ENCODE peak calls at places on chromosome 6, in four cellular contexts. One of them, this sample, is unnamed.

GRCh38 chr6:137799950-137800568 is 67.0 kb upstream of the TNFAIP3 start:
- DNase-seq in thoracic aorta: no peak
- DNase-seq in uterus: peak; percentile 69
- DNase-seq in hepatocyte: peak; percentile 55
- DNase-seq in this sample: peak; percentile 71

GRCh38 chr6:135018961-135019360 is 35.7 kb downstream of the HBS1L start:
- DNase-seq in uterus: no peak
- DNase-seq in hepatocyte: no peak
- DNase-seq in thoracic aorta: no peak
- DNase-seq in this sample: no peak

GRCh38 chr6:148521158-148521557 is 178.5 kb downstream of the SASH1 start:
- DNase-seq in thoracic aorta: no peak
- DNase-seq in hepatocyte: no peak
- DNase-seq in uterus: no peak
- DNase-seq in this sample: no peak

GRCh38 chr6:111057074-111057752 is 30.1 kb upstream of the SLC16A10 start:
- DNase-seq in hepatocyte: peak; percentile 63
- DNase-seq in thoracic aorta: no peak
- DNase-seq in uterus: no peak
- DNase-seq in this sample: no peak

GRCh38 chr6:13355043-13355945 is 27.0 kb upstream of the TBC1D7 start:
- DNase-seq in uterus: no peak
- DNase-seq in hepatocyte: peak; percentile 54
- DNase-seq in thoracic aorta: no peak
- DNase-seq in this sample: no peak

GRCh38 chr6:158545043-158545966 is 14.6 kb upstream of the TMEM181 start:
- DNase-seq in hepatocyte: no peak
- DNase-seq in thoracic aorta: no peak
- DNase-seq in uterus: no peak
- DNase-seq in this sample: no peak

GRCh38 chr6:166027761-166028160 is 139.9 kb downstream of the TBXT start:
- DNase-seq in uterus: no peak
- DNase-seq in thoracic aorta: no peak
- DNase-seq in hepatocyte: no peak
- DNase-seq in this sample: no peak

GRCh38 chr6:156720739-156721714 is 56.2 kb upstream of the ARID1B start:
- DNase-seq in thoracic aorta: no peak
- DNase-seq in hepatocyte: peak; percentile 57
- DNase-seq in uterus: peak; percentile 20
- DNase-seq in this sample: peak; percentile 62

GRCh38 chr6:170032706-170033309 is 258.1 kb downstream of the DLL1 start:
- DNase-seq in hepatocyte: no peak
- DNase-seq in thoracic aorta: no peak
- DNase-seq in uterus: no peak
- DNase-seq in this sample: no peak

DNA sequence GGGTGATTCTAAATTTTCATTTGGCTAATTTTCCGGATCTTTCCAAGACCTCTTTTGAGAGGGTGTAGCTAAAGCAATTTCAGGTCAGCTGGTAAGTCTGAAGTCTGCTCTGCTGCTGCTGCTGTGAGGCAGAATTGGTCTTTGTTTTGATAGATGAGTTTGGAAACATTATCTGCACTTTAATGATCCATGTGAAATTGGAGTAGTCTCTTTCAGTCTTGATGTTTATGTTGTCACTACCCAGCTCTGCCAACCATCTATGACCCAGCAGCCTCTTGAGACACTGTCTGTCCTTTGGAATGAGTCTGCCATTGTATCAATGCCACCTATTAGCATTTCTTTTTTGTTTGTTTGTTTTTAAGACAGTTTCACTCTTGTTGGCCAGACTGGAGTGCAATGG is 44.1 kb downstream of the TXNDC5 start:
- DNase-seq in thoracic aorta: no peak
- DNase-seq in uterus: no peak
- DNase-seq in hepatocyte: no peak
- DNase-seq in this sample: no peak
- H3K4me3 ChIP-seq in thoracic aorta: no peak overlapping the region
- H3K4me3 ChIP-seq in uterus: no peak overlapping the region
- H3K4me3 ChIP-seq in hepatocyte: no peak overlapping the region
- H3K4me3 ChIP-seq in this sample: no peak overlapping the region

DNA sequence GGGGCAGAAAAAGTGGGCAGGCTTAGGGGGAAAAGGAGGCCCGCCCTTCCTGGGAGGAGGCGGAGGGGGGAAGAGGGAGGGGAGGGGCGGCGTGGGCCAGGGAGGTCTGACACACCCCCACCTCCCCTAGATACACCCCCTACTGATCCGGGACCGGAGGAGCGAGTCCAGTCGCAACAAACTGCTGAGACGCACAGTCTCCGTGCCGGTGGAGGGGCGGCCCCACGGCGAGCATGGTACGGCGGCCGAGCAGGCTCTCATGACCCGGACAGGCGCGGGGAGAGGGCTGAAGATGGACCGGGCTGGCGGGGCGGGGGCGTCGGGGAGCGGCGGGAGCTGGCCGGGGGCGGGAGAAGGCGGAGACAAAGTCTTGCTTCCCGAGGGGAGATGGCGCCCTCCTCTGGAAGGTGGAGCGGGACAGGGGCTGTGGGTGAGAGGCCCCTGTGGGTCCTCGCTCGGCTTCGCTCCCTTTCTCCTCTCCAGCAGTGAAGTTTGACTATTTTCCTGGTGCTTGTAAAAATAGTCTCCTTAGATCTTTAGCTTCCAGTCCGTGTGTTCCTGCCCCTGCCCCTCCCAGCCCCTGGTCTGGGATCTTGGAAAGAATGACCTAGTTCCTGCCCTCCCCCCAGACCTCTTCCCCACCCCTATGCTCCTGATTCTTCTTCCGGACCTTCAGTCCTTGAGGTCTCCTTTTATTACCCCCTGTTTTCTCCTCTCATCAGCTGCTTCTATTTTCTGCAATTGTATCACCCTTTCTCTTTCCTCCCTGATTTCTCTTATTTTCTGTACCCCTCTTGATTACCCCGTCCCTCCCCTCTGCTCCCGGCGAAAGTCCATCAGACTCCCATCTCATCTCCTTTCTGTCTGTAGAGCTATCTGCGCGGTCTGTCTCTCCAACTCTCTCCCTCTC is 6.1 kb downstream of the SYNGAP1 start:
- DNase-seq in thoracic aorta: peak; percentile 64
- DNase-seq in uterus: peak; percentile 90
- DNase-seq in hepatocyte: peak; percentile 94
- DNase-seq in this sample: peak; percentile 90
- TF ChIP-seq CTCF in thoracic aorta: peak; percentile 53
- TF ChIP-seq CTCF in uterus: peak; percentile 45
- TF ChIP-seq CTCF in hepatocyte: peak; percentile 67
- TF ChIP-seq CTCF in this sample: peak; percentile 41

DNA sequence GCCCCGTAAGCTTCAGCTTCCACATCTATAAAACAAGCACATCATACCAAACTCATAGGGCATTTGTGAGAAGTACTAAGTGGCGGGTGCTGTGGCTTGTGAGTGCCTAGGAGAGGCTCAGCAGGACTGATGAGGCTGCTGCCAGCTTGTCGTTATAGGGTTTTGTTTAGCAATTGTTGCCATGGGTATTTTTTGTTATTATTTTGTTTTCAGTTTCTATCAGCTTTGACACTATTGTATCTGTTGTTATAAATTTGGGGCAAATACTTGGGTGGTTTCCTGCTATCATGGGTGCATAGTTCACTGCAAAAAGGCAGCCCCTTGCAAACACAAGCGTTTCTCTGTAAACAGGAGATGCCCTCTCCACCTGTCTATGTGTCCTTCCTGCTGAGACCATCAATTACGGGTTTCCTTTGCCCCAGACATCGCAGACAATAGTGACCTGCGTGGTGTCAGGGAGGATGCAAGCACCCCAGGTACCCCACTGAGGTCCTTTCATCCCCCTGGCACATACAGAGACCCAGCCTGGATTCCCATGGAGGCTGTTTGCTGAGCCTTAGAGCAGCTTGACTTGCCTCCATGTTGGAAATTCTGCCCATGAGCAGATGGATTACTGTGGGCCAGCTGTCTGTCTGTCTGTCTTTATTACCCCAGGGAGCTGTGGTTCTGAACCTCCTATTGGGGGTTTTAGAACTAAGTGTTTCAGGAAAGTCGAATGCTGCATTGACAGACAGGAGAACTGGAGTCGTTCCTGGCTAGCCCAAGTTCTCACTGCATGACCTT is 3.2 kb upstream of the CCDC167 start:
- DNase-seq in thoracic aorta: no peak
- DNase-seq in uterus: no peak
- DNase-seq in hepatocyte: no peak
- DNase-seq in this sample: no peak
- H3K4me1 ChIP-seq in thoracic aorta: no peaks in the 10 kb centered on the region
- H3K4me1 ChIP-seq in uterus: no peaks in the 10 kb centered on the region
- H3K4me1 ChIP-seq in hepatocyte: peaks cover 3% of the 10 kb centered on the region
- H3K4me1 ChIP-seq in this sample: peaks cover 5% of the 10 kb centered on the region

DNA sequence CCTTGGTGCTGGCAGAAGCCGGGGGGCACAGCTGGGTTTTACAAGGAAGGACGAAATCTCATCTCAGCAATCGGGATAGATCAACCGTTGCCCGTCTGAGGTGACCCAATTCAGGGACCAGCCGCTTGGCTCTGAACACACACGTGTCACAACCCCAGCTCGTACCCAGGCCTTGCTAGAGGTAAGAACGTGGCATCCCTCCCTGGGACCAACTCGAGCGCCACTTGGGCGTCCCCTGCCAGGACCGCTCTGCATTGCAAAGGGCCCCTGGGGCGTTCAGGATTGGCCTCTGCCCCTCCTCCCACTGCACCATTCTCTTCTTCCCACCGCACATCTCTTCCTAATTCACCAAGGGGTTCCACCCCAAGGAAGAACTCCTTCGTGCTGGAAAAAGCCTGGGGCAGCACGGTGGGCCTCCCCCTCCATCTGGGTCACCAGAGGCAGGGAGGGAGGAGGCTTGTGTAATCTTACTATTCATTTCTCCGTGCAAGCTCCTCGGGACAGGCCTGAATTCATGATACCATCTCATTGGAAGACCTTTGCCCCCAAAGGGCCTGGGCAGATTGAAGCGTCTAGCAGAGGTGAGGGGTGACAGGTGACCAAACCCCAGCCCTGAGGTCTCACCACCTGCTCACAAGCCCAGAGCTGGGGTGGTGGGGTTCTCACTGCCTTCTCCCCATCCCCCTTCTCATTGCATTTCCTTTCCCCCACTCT is 136.8 kb downstream of the LY86 start:
- DNase-seq in uterus: no peak
- DNase-seq in thoracic aorta: no peak
- DNase-seq in hepatocyte: no peak
- DNase-seq in this sample: no peak
- H3K4me3 ChIP-seq in uterus: peak overlapping the region; percentile 33
- H3K4me3 ChIP-seq in thoracic aorta: peak overlapping the region; percentile 76
- H3K4me3 ChIP-seq in hepatocyte: no peak overlapping the region
- H3K4me3 ChIP-seq in this sample: no peak overlapping the region

GRCh38 chr6:90508753-90509152 is 78.1 kb downstream of the MAP3K7 start:
- DNase-seq in hepatocyte: no peak
- DNase-seq in uterus: no peak
- DNase-seq in thoracic aorta: no peak
- DNase-seq in this sample: no peak
- TF ChIP-seq CTCF in hepatocyte: no peak
- TF ChIP-seq CTCF in uterus: no peak
- TF ChIP-seq CTCF in thoracic aorta: no peak
- TF ChIP-seq CTCF in this sample: no peak

GRCh38 chr6:36116943-36117342 is 13.4 kb upstream of the MAPK13 start:
- DNase-seq in uterus: no peak
- DNase-seq in thoracic aorta: no peak
- DNase-seq in hepatocyte: no peak
- DNase-seq in this sample: no peak

GRCh38 chr6:36117639-36118549 is 12.4 kb upstream of the MAPK13 start:
- DNase-seq in hepatocyte: no peak
- DNase-seq in thoracic aorta: no peak
- DNase-seq in uterus: no peak
- DNase-seq in this sample: no peak

GRCh38 chr6:36119209-36119608 is 11.1 kb upstream of the MAPK13 start:
- DNase-seq in hepatocyte: no peak
- DNase-seq in thoracic aorta: no peak
- DNase-seq in uterus: no peak
- DNase-seq in this sample: no peak

GRCh38 chr6:36119927-36120477 is 10.3 kb upstream of the MAPK13 start:
- DNase-seq in thoracic aorta: no peak
- DNase-seq in hepatocyte: no peak
- DNase-seq in uterus: no peak
- DNase-seq in this sample: no peak

DNA sequence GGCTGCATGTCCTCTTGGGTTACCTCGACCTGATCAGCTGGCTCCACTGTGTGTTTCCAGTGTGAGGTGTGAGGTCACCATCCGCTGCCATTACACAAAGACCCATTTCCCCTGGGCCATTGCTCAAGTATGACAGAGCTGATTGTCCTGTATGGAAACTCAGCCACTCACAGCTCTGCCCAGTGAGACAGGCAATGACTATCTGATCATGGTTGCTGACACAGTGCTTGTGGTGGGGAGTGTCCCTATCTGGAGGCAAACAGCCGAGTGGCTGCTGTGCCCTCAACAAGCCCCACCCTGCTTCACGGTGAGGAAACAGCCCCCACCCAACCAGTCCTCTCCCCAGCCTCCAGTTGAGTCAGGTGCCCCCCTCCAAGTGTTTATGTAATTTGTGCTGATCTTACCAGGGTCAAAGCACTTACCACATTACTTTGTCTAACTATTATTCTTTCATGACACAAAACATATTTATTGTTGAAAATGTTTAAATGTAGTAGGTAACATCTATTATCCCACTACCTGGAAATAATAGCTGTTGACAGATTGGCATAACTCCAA is 11.7 kb upstream of the MAPK13 start:
- DNase-seq in thoracic aorta: no peak
- DNase-seq in uterus: no peak
- DNase-seq in hepatocyte: peak; percentile 74
- DNase-seq in this sample: peak; percentile 55
- H3K4me1 ChIP-seq in thoracic aorta: peaks cover 2% of the 10 kb centered on the region
- H3K4me1 ChIP-seq in uterus: no peaks in the 10 kb centered on the region
- H3K4me1 ChIP-seq in hepatocyte: peaks cover 11% of the 10 kb centered on the region
- H3K4me1 ChIP-seq in this sample: peaks cover 14% of the 10 kb centered on the region

GRCh38 chr6:43910638-43911353 is 140.8 kb downstream of the VEGFA start:
- DNase-seq in thoracic aorta: no peak
- DNase-seq in hepatocyte: peak; percentile 65
- DNase-seq in uterus: peak; percentile 56
- DNase-seq in this sample: no peak
- H3K4me3 ChIP-seq in thoracic aorta: no peak overlapping the region
- H3K4me3 ChIP-seq in hepatocyte: no peak overlapping the region
- H3K4me3 ChIP-seq in uterus: no peak overlapping the region
- H3K4me3 ChIP-seq in this sample: no peak overlapping the region

GRCh38 chr6:31115941-31116560 is 1.5 kb downstream of the PSORS1C1 start:
- DNase-seq in hepatocyte: no peak
- DNase-seq in uterus: no peak
- DNase-seq in thoracic aorta: no peak
- DNase-seq in this sample: no peak

GRCh38 chr6:31114540-31114876 is at the start of gene PSORS1C1:
- DNase-seq in hepatocyte: peak; percentile 89
- DNase-seq in thoracic aorta: peak; percentile 86
- DNase-seq in uterus: peak; percentile 96
- DNase-seq in this sample: peak; percentile 79

GRCh38 chr6:31113861-31114539 is 600 bp upstream of the PSORS1C1 start:
- DNase-seq in uterus: no peak
- DNase-seq in thoracic aorta: no peak
- DNase-seq in hepatocyte: peak; percentile 26
- DNase-seq in this sample: no peak

GRCh38 chr6:31116661-31117385 is 2.2 kb downstream of the PSORS1C1 start:
- DNase-seq in uterus: peak; percentile 64
- DNase-seq in hepatocyte: no peak
- DNase-seq in thoracic aorta: no peak
- DNase-seq in this sample: no peak

GRCh38 chr6:31114970-31115849 is 610 bp downstream of the PSORS1C1 start:
- DNase-seq in thoracic aorta: no peak
- DNase-seq in uterus: peak; percentile 42
- DNase-seq in hepatocyte: peak; percentile 53
- DNase-seq in this sample: no peak
- TF ChIP-seq CTCF in thoracic aorta: no peak
- TF ChIP-seq CTCF in uterus: peak; percentile 32
- TF ChIP-seq CTCF in hepatocyte: no peak
- TF ChIP-seq CTCF in this sample: no peak

This sample was measured in colonic mucosa.